ENCODE peak calls at places on chromosome 15, in six cellular contexts. W is activated B cell treated with CpG ODN at 0.5 μM for 24 hours, F is mucosa of descending colon, O is HCT116, U is dorsolateral prefrontal cortex, P is colonic mucosa. M is an unnamed sample.

GRCh38 chr15:79682285-79682684 is 214.5 kb downstream of the MTHFS start:
- DNase-seq in U (no peak), P (no peak), F (no peak), O (no peak), W (no peak), M (no peak)

GRCh38 chr15:99998661-99999101 is 265.4 kb upstream of the LYSMD4 start:
- DNase-seq in U (no peak), O (no peak), F (no peak), W (no peak), P (no peak), M (no peak)

GRCh38 chr15:73633991-73634495 is 854 bp upstream of the NPTN start:
- DNase-seq in P (no peak), W (no peak), O (peak), F (no peak), U (no peak), M (no peak)

GRCh38 chr15:85581495-85581894 is 201.1 kb downstream of the AKAP13 start:
- DNase-seq in P (peak), W (no peak), U (no peak), F (peak), O (no peak), M (no peak)

GRCh38 chr15:39556461-39556860 is 24.4 kb upstream of the THBS1 start:
- DNase-seq in W (no peak), U (no peak), P (no peak), F (no peak), O (no peak), M (no peak)

GRCh38 chr15:32682569-32682968 is 35.2 kb upstream of the GREM1 start:
- DNase-seq in P (no peak), W (no peak), U (no peak), F (no peak), O (no peak), M (no peak)

GRCh38 chr15:77002954-77003912 is 8.3 kb downstream of the PSTPIP1 start:
- DNase-seq in F (peak), W (no peak), U (no peak), O (no peak), P (peak), M (no peak)

GRCh38 chr15:74007820-74008371 is 13.4 kb downstream of the PML start:
- DNase-seq in P (no peak), U (no peak), W (no peak), O (no peak), F (no peak), M (no peak)

GRCh38 chr15:85329561-85330421 is 50.6 kb upstream of the AKAP13 start:
- DNase-seq in F (no peak), O (no peak), P (peak), W (peak), U (no peak), M (no peak)

GRCh38 chr15:73897441-73898261 is 24.3 kb downstream of the TBC1D21 start:
- DNase-seq in F (peak), U (no peak), O (peak), W (no peak), P (peak), M (peak)

GRCh38 chr15:53757906-53758305 is 1.6 kb downstream of the WDR72 start:
- DNase-seq in F (no peak), O (no peak), P (no peak), U (no peak), W (no peak), M (no peak)

GRCh38 chr15:95287774-95288173 is 1042.7 kb upstream of the NR2F2 start:
- DNase-seq in U (no peak), O (no peak), W (no peak), P (no peak), F (peak), M (no peak)

GRCh38 chr15:75921732-75922703 is 18.3 kb downstream of the FBXO22 start:
- DNase-seq in P (peak), U (no peak), W (no peak), O (peak), F (peak), M (no peak)

GRCh38 chr15:34582461-34583357 is 742 bp downstream of the GOLGA8B start:
- DNase-seq in F (peak), U (no peak), O (peak), P (peak), W (peak), M (no peak)

GRCh38 chr15:58374147-58374546 is 57.6 kb upstream of the LIPC start:
- DNase-seq in F (no peak), O (no peak), P (no peak), W (no peak), U (no peak), M (no peak)

GRCh38 chr15:58369261-58369699 is 62.5 kb upstream of the LIPC start:
- DNase-seq in O (no peak), W (no peak), F (no peak), P (no peak), U (no peak), M (no peak)

GRCh38 chr15:58369956-58370355 is 61.8 kb upstream of the LIPC start:
- DNase-seq in U (no peak), O (no peak), W (no peak), F (no peak), P (no peak), M (no peak)
- TF ChIP-seq CTCF in U (no peak), O (no peak), W (no peak), F (no peak), P (no peak), M (no peak)

GRCh38 chr15:66139816-66140215 is 113.7 kb downstream of the MEGF11 start:
- DNase-seq in P (no peak), F (no peak), W (no peak), O (no peak), U (no peak), M (no peak)
- TF ChIP-seq CTCF in P (no peak), F (no peak), W (no peak), O (no peak), U (no peak), M (no peak)

GRCh38 chr15:67433495-67434099 is 87.3 kb upstream of the C15orf61 start:
- DNase-seq in O (peak), P (peak), F (peak), U (no peak), W (no peak), M (peak)
- TF ChIP-seq CTCF in O (peak), P (peak), F (peak), U (peak), W (no peak), M (peak)

DNA sequence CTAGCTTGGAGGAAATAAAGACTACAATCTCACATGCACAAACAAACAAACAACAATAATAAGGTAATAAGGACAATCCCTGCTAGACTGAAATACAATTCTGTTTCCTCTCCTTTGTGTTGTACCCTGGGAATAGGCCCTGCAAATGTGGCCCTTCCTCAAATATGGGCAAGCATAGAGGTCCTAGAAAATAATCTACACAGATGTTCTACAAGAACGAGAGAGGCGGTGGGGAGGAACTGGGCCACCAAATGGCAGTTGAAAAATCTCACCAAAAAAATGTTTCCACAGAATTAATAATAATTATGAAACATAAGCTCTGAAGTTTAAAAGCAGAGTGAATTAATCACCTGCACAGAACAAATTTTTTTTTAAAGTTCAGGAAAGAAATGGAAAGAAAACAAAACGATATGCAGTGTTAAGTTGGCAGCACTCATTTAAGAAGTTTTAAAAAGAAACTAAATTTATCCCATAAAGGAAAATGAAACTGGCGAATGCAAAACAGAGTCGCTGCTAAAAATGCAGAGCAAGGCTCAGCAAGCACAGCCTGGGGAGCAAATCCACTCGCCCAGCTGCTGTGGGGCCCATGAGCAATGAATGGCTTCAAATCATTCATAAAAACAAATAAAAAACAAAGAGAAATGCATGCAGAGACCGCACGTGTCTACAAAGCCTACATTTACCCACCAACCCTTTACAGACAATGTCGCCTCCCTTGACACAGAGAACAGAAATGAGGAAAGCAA is 475.4 kb downstream of the OCA2 start:
- DNase-seq in O (no peak), W (no peak), P (no peak), U (no peak), F (no peak), M (no peak)
- TF ChIP-seq CTCF in O (no peak), W (no peak), P (no peak), U (no peak), F (no peak), M (no peak)

DNA sequence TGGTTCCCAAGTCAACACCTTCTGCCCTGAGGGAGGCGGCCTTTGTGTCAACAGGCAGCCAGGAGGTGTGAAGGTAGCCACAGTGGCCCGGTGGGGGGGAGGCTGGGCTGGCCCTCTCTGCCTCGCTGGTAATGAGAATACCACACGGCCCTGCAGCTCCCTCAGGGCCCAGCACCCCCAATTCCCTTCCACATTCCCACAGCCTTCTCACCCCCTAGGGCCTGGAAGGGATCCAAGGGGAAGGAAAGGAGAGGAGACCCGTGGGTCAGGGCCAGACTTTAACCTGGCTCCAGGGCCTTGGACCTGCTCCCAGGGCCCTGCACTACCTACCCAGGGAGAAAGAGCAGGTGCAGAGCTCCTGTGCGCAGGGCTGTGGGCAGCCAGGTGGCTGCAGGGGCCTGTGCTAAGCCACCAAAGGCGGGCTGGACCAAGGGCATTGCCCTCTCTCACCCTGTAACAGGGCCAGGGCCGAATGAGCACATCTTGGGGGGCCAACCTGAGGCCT is 8.7 kb upstream of the MESP2 start:
- DNase-seq in P (no peak), W (no peak), U (no peak), F (peak), O (no peak), M (no peak)
- TF ChIP-seq CTCF in P (no peak), W (no peak), U (no peak), F (no peak), O (no peak), M (no peak)

DNA sequence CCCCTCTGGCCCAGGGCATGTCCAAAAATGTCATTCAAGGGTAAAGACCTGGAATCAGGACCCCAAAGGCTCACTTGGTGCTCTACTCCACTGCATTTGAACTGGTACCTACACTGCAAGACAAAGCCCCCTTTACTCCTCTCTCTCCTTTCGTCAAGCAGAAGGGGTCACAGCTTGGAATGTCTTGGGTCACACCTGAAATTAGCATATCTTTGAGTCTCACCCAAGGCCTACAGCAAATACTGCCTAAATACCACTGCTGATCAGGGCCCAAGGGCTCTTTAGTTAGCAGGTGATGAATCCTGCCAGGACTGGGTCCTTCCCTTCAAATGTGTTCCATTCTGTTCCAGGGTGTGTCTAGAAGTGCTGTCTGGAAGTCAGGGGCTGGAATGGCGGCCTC is 320.6 kb downstream of the SV2B start:
- DNase-seq in P (no peak), W (no peak), U (no peak), O (no peak), F (no peak), M (no peak)
- TF ChIP-seq CTCF in P (no peak), W (no peak), U (no peak), O (no peak), F (no peak), M (no peak)

GRCh38 chr15:69607101-69607500 is 154.5 kb downstream of the RPLP1 start:
- DNase-seq in F (no peak), O (no peak), W (no peak), U (peak), P (no peak), M (no peak)

GRCh38 chr15:69603369-69604049 is 150.9 kb downstream of the RPLP1 start:
- DNase-seq in F (no peak), U (no peak), O (no peak), W (no peak), P (no peak), M (no peak)

GRCh38 chr15:69602921-69603320 is 150.3 kb downstream of the RPLP1 start:
- DNase-seq in W (no peak), F (no peak), P (no peak), U (no peak), O (no peak), M (no peak)

GRCh38 chr15:69602095-69602494 is 149.5 kb downstream of the RPLP1 start:
- DNase-seq in O (no peak), W (no peak), U (no peak), F (no peak), P (no peak), M (no peak)

GRCh38 chr15:69604050-69604378 is 151.4 kb downstream of the RPLP1 start:
- DNase-seq in F (peak), U (no peak), P (peak), O (peak), W (no peak), M (no peak)
- TF ChIP-seq CTCF in F (no peak), U (no peak), P (peak), O (peak), W (no peak), M (no peak)

DNA sequence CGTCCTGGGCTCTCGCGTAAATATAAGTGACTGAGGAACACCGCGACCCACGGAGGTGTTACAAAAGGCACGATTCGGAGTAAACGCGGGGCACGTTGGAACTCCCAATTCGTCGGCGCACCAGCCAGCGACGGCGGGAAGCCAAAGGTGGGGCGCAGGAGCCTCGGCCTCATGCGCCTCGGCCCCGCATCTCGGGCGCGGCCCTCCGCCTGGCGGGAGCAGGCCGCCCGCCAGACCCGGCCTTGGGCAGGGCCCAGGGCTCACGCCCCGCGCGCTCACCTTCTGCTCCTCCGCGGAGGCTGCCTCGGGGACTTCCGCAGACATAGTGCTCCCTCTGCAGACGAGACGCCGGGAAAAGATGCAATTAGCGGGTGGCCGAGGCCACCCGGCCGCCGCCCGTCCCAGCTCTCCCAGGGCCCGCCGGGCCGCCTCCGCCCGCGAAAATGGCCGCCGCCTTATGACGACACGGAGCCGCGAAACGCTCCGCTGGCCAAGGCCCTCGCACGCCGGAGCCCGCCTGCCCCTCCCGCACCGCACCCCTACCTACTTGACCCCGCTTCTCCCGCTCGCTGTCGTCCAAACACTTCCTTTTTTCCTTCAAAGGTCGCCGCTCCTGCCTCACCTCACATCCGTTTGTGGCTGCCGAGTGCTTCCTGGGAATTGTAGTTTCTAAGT is at the start of gene ARPP19:
- DNase-seq in F (peak), O (peak), U (peak), P (peak), W (peak), M (peak)
- TF ChIP-seq CTCF in F (no peak), O (no peak), U (peak), P (no peak), W (no peak), M (peak)

M was measured in D721Med.